ENCODE peak calls at places on chromosome 19, in six cellular contexts. H, P, Y, K, J and I are unnamed samples. For H3K4me1, the result is how much of the 10 kb centered on the place peaks cover.

GRCh38 chr19:50882188-50882587 is 8.9 kb downstream of the KLK2 start:
- DNase-seq in H (no peak), P (no peak), Y (no peak), K (no peak), J (no peak), I (no peak)

GRCh38 chr19:5961969-5962945 is 15.7 kb downstream of the RANBP3 start:
- DNase-seq in H (no peak), P (peak), Y (peak), K (peak), J (peak), I (no peak)

GRCh38 chr19:12955996-12956395 is 1.0 kb downstream of the GADD45GIP1 start:
- DNase-seq in H (no peak), P (peak), Y (no peak), K (no peak), J (no peak), I (no peak)

GRCh38 chr19:1768248-1768647 is 14.9 kb downstream of the ONECUT3 start:
- DNase-seq in H (no peak), P (no peak), Y (no peak), K (no peak), J (no peak), I (no peak)

GRCh38 chr19:19822148-19822429 is 539 bp upstream of the ZNF506 start:
- DNase-seq in H (no peak), P (no peak), Y (peak), K (no peak), J (no peak), I (no peak)

GRCh38 chr19:18342090-18342632 is 1.8 kb downstream of the PGPEP1 start:
- DNase-seq in H (no peak), P (no peak), Y (no peak), K (no peak), J (no peak), I (no peak)

GRCh38 chr19:6238643-6239281 is 41.0 kb downstream of the MLLT1 start:
- DNase-seq in H (no peak), P (peak), Y (no peak), K (no peak), J (no peak), I (peak)

GRCh38 chr19:4768934-4769777 is 22.4 kb upstream of the FEM1A start:
- DNase-seq in H (no peak), P (peak), Y (peak), K (peak), J (peak), I (peak)

GRCh38 chr19:27740396-27740795 is 1472.6 kb downstream of the UQCRFS1 start:
- DNase-seq in H (peak), P (no peak), Y (no peak), K (no peak), J (no peak), I (no peak)

GRCh38 chr19:5237939-5238480 is 102.6 kb downstream of the PTPRS start:
- DNase-seq in H (no peak), P (no peak), Y (no peak), K (no peak), J (no peak), I (no peak)

GRCh38 chr19:29552454-29553280 is 26.9 kb downstream of the VSTM2B start:
- DNase-seq in H (no peak), P (no peak), Y (no peak), K (no peak), J (no peak), I (no peak)

GRCh38 chr19:2064395-2064787 is 13.3 kb upstream of the MKNK2 start:
- DNase-seq in H (no peak), P (no peak), Y (no peak), K (no peak), J (no peak), I (no peak)

GRCh38 chr19:38736036-38736412 is 8.2 kb downstream of the CAPN12 start:
- DNase-seq in H (no peak), P (no peak), Y (peak), K (no peak), J (no peak), I (peak)

GRCh38 chr19:45598267-45599011 is 3.6 kb downstream of the GPR4 start:
- DNase-seq in H (no peak), P (no peak), Y (no peak), K (peak), J (no peak), I (no peak)

GRCh38 chr19:7395360-7395781 is 46.6 kb downstream of the ARHGEF18 start:
- DNase-seq in H (no peak), P (no peak), Y (no peak), K (peak), J (no peak), I (no peak)

GRCh38 chr19:1616396-1616795 is 11.1 kb upstream of the UQCR11 start:
- DNase-seq in H (no peak), P (no peak), Y (no peak), K (no peak), J (no peak), I (no peak)

GRCh38 chr19:49896863-49897621 is at the start of gene IL4I1:
- DNase-seq in H (no peak), P (peak), Y (peak), K (peak), J (peak), I (no peak)

GRCh38 chr19:2634228-2634951 is 68.1 kb downstream of the GNG7 start:
- DNase-seq in H (no peak), P (peak), Y (no peak), K (no peak), J (no peak), I (no peak)

GRCh38 chr19:6264077-6264445 is 15.7 kb downstream of the MLLT1 start:
- DNase-seq in H (no peak), P (no peak), Y (no peak), K (no peak), J (no peak), I (no peak)

GRCh38 chr19:6697291-6697690 is 23.2 kb downstream of the C3 start:
- DNase-seq in H (no peak), P (no peak), Y (no peak), K (no peak), J (no peak), I (no peak)

GRCh38 chr19:19064811-19065745 is 1.3 kb downstream of the SLC25A42 start:
- DNase-seq in H (no peak), P (peak), Y (peak), K (peak), J (no peak), I (no peak)

GRCh38 chr19:31018951-31019350 is 330.3 kb downstream of the TSHZ3 start:
- DNase-seq in H (no peak), P (no peak), Y (no peak), K (no peak), J (no peak), I (no peak)

GRCh38 chr19:45972081-45972943 is 1.4 kb downstream of the NOVA2 start:
- DNase-seq in H (no peak), P (no peak), Y (no peak), K (no peak), J (no peak), I (no peak)

GRCh38 chr19:50311723-50312635 is 17.2 kb downstream of the KCNC3 start:
- DNase-seq in H (no peak), P (peak), Y (no peak), K (no peak), J (no peak), I (no peak)

GRCh38 chr19:1400281-1401137 is 833 bp downstream of the GAMT start:
- DNase-seq in H (no peak), P (peak), Y (no peak), K (no peak), J (no peak), I (peak)

GRCh38 chr19:8208119-8208709 is 956 bp upstream of the CERS4 start:
- DNase-seq in H (no peak), P (peak), Y (no peak), K (no peak), J (no peak), I (peak)

GRCh38 chr19:1829958-1830357 is 17.9 kb upstream of the ATP8B3 start:
- DNase-seq in H (no peak), P (no peak), Y (no peak), K (no peak), J (no peak), I (no peak)

GRCh38 chr19:46992699-46993535 is 26.7 kb upstream of the NPAS1 start:
- DNase-seq in H (no peak), P (peak), Y (no peak), K (no peak), J (no peak), I (peak)

GRCh38 chr19:46994141-46994686 is 25.4 kb upstream of the NPAS1 start:
- DNase-seq in H (no peak), P (no peak), Y (no peak), K (no peak), J (no peak), I (no peak)

GRCh38 chr19:46995492-46995891 is 24.1 kb upstream of the NPAS1 start:
- DNase-seq in H (no peak), P (peak), Y (no peak), K (no peak), J (no peak), I (no peak)

GRCh38 chr19:46990998-46991676 is 28.5 kb upstream of the NPAS1 start:
- DNase-seq in H (no peak), P (peak), Y (peak), K (peak), J (peak), I (peak)

DNA sequence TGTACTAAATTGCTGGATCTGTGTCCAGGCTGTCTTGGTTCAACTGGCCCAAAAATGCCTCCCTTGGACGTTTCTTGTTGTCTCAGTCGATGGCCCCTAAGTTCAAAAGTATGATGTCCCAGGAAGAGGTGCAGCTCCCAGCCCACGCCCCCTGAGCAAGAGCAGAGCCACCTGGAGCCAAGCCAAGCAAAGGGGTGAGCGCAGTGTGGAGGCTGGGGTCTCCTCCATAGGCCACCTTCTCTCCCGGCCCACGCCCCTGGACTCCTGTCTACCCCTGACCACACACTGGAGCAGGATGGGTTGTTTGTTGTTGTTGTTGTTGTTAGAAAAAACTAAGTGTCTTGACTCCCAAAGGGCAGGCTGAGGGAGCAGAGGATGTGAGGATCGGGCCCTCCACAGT is 26.0 kb upstream of the NPAS1 start:
- DNase-seq in H (no peak), P (no peak), Y (no peak), K (no peak), J (no peak), I (no peak)
- H3K27ac ChIP-seq in H (no peak), P (peak), Y (no peak), K (no peak), J (no peak), I (no peak)

GRCh38 chr19:54439174-54439851 is 9.7 kb upstream of the LENG8 start:
- DNase-seq in H (no peak), P (peak), Y (no peak), K (peak), J (no peak), I (peak)
- TF ChIP-seq CTCF in H (no peak), P (peak), Y (peak), K (peak), J (no peak), I (peak)

GRCh38 chr19:41934849-41935374 is 6.7 kb upstream of the ERFL start:
- DNase-seq in H (no peak), P (peak), Y (peak), K (peak), J (peak), I (peak)

GRCh38 chr19:41933693-41934426 is 5.6 kb upstream of the ERFL start:
- DNase-seq in H (no peak), P (no peak), Y (no peak), K (no peak), J (no peak), I (no peak)

GRCh38 chr19:41932259-41933130 is 4.2 kb upstream of the ERFL start:
- DNase-seq in H (no peak), P (no peak), Y (no peak), K (no peak), J (no peak), I (no peak)

GRCh38 chr19:41930926-41931592 is 2.8 kb upstream of the ERFL start:
- DNase-seq in H (no peak), P (no peak), Y (no peak), K (no peak), J (no peak), I (no peak)

DNA sequence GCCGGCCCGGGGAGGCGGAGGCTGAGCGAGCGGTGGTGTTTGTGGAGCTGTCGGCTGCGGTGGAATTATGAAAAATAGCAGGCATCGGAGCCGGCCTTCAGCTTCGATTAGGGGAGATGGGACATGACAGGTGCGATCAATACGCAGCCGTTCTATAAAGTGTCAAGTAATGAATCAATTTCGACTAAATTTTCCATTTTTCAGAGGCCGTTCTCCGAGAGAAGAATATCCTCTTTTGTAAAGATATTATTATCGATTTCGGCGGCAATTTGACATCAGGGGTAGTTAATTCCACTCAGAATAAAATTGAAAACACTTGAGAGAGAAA is 4.8 kb upstream of the ERFL start:
- DNase-seq in H (no peak), P (no peak), Y (no peak), K (no peak), J (no peak), I (no peak)
- H3K4me1 ChIP-seq in H (under half), P (under half), Y (under half), K (under half), J (half or more), I (under half)

GRCh38 chr19:48874309-48875135 is 2.3 kb downstream of the PPP1R15A start:
- DNase-seq in H (no peak), P (no peak), Y (peak), K (peak), J (no peak), I (no peak)
- H3K27ac ChIP-seq in H (peak), P (peak), Y (peak), K (peak), J (peak), I (no peak)

DNA sequence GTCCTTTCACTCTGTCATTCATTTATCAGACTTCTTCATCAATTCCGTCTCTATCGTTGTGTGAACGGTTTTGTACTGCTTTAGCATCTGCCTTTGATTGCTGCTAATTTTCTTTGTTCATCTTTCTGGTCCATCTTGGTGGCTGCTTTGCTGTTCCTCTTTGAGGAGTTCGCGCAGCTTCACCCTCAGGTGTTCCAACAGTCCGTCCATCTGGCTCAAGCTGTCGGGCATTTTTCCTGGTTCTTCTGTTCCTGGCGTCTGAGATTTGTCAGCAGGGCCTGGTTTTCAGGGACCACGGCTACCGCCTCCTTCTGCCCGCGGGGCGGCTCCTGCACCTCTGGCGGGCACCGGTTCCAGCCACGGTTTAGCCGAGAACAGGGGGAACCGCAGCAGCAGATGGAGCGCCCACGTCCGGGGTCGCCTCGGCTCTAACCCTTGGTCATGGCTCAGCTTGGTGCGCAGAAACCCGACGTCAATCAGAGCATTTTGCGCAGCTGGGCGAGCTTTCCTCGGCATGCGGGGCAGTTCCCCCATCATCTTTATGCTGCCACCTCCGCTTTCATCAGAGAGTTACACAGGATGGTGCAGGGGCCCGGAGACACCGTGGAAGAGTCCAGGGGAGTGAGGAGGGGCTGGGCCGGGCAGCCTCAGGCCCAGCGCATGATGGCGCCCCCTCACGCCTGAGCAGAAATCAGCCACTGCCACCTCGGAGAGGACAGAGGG is 89.5 kb downstream of the ZNF100 start:
- DNase-seq in H (no peak), P (peak), Y (no peak), K (no peak), J (peak), I (peak)
- TF ChIP-seq CTCF in H (no peak), P (peak), Y (no peak), K (no peak), J (no peak), I (no peak)

GRCh38 chr19:52191374-52191773 is 1.5 kb downstream of the PPP2R1A start:
- DNase-seq in H (no peak), P (no peak), Y (no peak), K (no peak), J (no peak), I (no peak)

GRCh38 chr19:52191951-52192350 is 2.1 kb downstream of the PPP2R1A start:
- DNase-seq in H (no peak), P (peak), Y (no peak), K (no peak), J (no peak), I (no peak)

GRCh38 chr19:52190679-52191293 is 934 bp downstream of the PPP2R1A start:
- DNase-seq in H (no peak), P (peak), Y (no peak), K (no peak), J (no peak), I (peak)

GRCh38 chr19:52188822-52189744 is 769 bp upstream of the PPP2R1A start:
- DNase-seq in H (peak), P (peak), Y (no peak), K (no peak), J (no peak), I (no peak)

DNA sequence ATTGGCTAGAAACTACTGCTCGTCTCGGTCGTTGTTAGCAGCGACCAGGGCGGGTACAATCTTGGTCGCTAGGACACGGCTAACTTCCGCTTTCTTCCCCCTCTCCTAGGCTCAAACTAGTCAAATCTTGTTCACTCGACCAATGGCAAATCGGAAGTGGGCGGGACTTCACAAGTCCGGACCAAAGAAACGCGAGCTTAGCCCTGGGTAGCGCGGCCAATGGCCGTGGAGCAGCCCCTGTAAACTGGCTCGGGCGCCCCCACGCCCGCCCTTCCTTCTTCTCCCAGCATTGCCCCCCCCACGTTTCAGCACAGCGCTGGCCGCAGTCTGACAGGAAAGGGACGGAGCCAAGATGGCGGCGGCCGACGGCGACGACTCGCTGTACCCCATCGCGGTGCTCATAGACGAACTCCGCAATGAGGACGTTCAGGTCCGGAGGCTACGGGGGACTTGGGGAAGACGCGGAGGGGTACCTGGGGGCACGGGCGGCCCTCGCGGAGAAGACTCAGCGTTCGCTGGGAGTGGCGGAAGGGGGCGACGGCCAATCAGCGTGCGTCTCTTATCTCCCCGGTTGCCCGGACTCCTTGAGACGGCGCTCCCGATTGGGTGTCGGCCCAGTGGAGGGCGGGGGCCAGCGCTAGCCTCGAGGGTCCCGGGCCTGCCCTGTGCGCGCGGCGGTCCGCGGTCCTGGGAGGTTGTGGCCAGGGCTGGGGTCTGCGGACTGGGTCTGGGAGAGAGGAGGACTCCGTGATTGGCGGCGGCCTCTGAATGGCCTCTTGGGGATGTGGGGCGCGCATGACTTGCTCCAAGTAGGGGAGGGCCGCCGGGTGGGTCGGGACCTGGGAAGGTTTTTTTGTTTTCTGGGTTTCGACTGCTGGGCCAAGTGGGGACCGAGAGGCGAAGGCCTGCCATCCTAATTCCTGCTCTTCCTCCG is at the start of gene PPP2R1A:
- DNase-seq in H (no peak), P (peak), Y (peak), K (peak), J (peak), I (peak)
- H3K4me1 ChIP-seq in H (half or more), P (under half), Y (under half), K (under half), J (under half), I (under half)